ENCODE peak calls at places on chromosomes 13 and 19, in seven cellular contexts. One of them, this sample, is unnamed.

GRCh38 chr19:34504809-34505291 is 23.3 kb downstream of the WTIP start:
- DNase-seq in uterus: no peak
- DNase-seq in colonic mucosa: no peak
- DNase-seq in thoracic aorta: no peak
- DNase-seq in fibroblast of pulmonary artery: no peak
- DNase-seq in CD8-positive, alpha-beta memory T cell: no peak
- DNase-seq in CD8-positive, alpha-beta T cell: no peak
- DNase-seq in this sample: no peak

GRCh38 chr19:44552324-44552723 is 22.8 kb upstream of the CEACAM20 start:
- DNase-seq in uterus: no peak
- DNase-seq in colonic mucosa: peak; percentile 56
- DNase-seq in thoracic aorta: no peak
- DNase-seq in fibroblast of pulmonary artery: peak; percentile 29
- DNase-seq in CD8-positive, alpha-beta memory T cell: no peak
- DNase-seq in CD8-positive, alpha-beta T cell: no peak
- DNase-seq in this sample: peak; percentile 51

GRCh38 chr13:23500858-23501257 is 67.4 kb upstream of the SACS start:
- DNase-seq in uterus: no peak
- DNase-seq in colonic mucosa: no peak
- DNase-seq in thoracic aorta: no peak
- DNase-seq in fibroblast of pulmonary artery: peak; percentile 71
- DNase-seq in CD8-positive, alpha-beta memory T cell: no peak
- DNase-seq in CD8-positive, alpha-beta T cell: no peak
- DNase-seq in this sample: no peak

GRCh38 chr13:73304442-73304841 is 245.6 kb downstream of the KLF5 start:
- DNase-seq in uterus: no peak
- DNase-seq in colonic mucosa: no peak
- DNase-seq in thoracic aorta: no peak
- DNase-seq in fibroblast of pulmonary artery: no peak
- DNase-seq in CD8-positive, alpha-beta memory T cell: no peak
- DNase-seq in CD8-positive, alpha-beta T cell: no peak
- DNase-seq in this sample: peak; percentile 13

GRCh38 chr19:46345157-46345556 is 1.7 kb upstream of the PPP5C start:
- DNase-seq in uterus: no peak
- DNase-seq in colonic mucosa: no peak
- DNase-seq in thoracic aorta: no peak
- DNase-seq in fibroblast of pulmonary artery: no peak
- DNase-seq in CD8-positive, alpha-beta memory T cell: no peak
- DNase-seq in CD8-positive, alpha-beta T cell: no peak
- DNase-seq in this sample: no peak

GRCh38 chr19:39224910-39225309 is 19.9 kb downstream of the IFNL3 start:
- DNase-seq in uterus: no peak
- DNase-seq in colonic mucosa: no peak
- DNase-seq in thoracic aorta: no peak
- DNase-seq in fibroblast of pulmonary artery: no peak
- DNase-seq in CD8-positive, alpha-beta memory T cell: no peak
- DNase-seq in CD8-positive, alpha-beta T cell: no peak
- DNase-seq in this sample: no peak

GRCh38 chr19:17337675-17338439 is 504 bp downstream of the GTPBP3 start:
- DNase-seq in uterus: no peak
- DNase-seq in colonic mucosa: peak; percentile 51
- DNase-seq in thoracic aorta: no peak
- DNase-seq in fibroblast of pulmonary artery: no peak
- DNase-seq in CD8-positive, alpha-beta memory T cell: peak; percentile 57
- DNase-seq in CD8-positive, alpha-beta T cell: peak; percentile 55
- DNase-seq in this sample: peak; percentile 4

GRCh38 chr13:109243311-109243951 is 543.0 kb downstream of the IRS2 start:
- DNase-seq in uterus: no peak
- DNase-seq in colonic mucosa: no peak
- DNase-seq in thoracic aorta: no peak
- DNase-seq in fibroblast of pulmonary artery: peak; percentile 94
- DNase-seq in CD8-positive, alpha-beta memory T cell: no peak
- DNase-seq in CD8-positive, alpha-beta T cell: no peak
- DNase-seq in this sample: peak; percentile 79

GRCh38 chr13:110158201-110158600 is 148.8 kb downstream of the COL4A1 start:
- DNase-seq in uterus: no peak
- DNase-seq in colonic mucosa: no peak
- DNase-seq in thoracic aorta: no peak
- DNase-seq in fibroblast of pulmonary artery: no peak
- DNase-seq in CD8-positive, alpha-beta memory T cell: no peak
- DNase-seq in CD8-positive, alpha-beta T cell: no peak
- DNase-seq in this sample: no peak

GRCh38 chr19:8866344-8866743 is 34.2 kb downstream of the MBD3L1 start:
- DNase-seq in uterus: no peak
- DNase-seq in colonic mucosa: no peak
- DNase-seq in thoracic aorta: no peak
- DNase-seq in fibroblast of pulmonary artery: no peak
- DNase-seq in CD8-positive, alpha-beta memory T cell: no peak
- DNase-seq in CD8-positive, alpha-beta T cell: no peak
- DNase-seq in this sample: no peak

GRCh38 chr13:30408319-30409101 is 13.8 kb upstream of the UBE2L5 start:
- DNase-seq in uterus: peak; percentile 95
- DNase-seq in colonic mucosa: peak; percentile 97
- DNase-seq in thoracic aorta: peak; percentile 75
- DNase-seq in fibroblast of pulmonary artery: peak; percentile 91
- DNase-seq in CD8-positive, alpha-beta memory T cell: peak; percentile 92
- DNase-seq in CD8-positive, alpha-beta T cell: peak; percentile 90
- DNase-seq in this sample: peak; percentile 75

GRCh38 chr19:48108997-48109782 is 1.4 kb downstream of the PLA2G4C start:
- DNase-seq in uterus: no peak
- DNase-seq in colonic mucosa: no peak
- DNase-seq in thoracic aorta: no peak
- DNase-seq in fibroblast of pulmonary artery: no peak
- DNase-seq in CD8-positive, alpha-beta memory T cell: no peak
- DNase-seq in CD8-positive, alpha-beta T cell: no peak
- DNase-seq in this sample: no peak

GRCh38 chr19:19120308-19121156 is 17.7 kb downstream of the TMEM161A start:
- DNase-seq in uterus: peak; percentile 96
- DNase-seq in colonic mucosa: peak; percentile 74
- DNase-seq in thoracic aorta: no peak
- DNase-seq in fibroblast of pulmonary artery: peak; percentile 82
- DNase-seq in CD8-positive, alpha-beta memory T cell: no peak
- DNase-seq in CD8-positive, alpha-beta T cell: no peak
- DNase-seq in this sample: peak; percentile 28

GRCh38 chr13:32587014-32587773 is 942 bp downstream of the PDS5B start:
- DNase-seq in uterus: peak; percentile 70
- DNase-seq in colonic mucosa: peak; percentile 75
- DNase-seq in thoracic aorta: peak; percentile 25
- DNase-seq in fibroblast of pulmonary artery: peak; percentile 69
- DNase-seq in CD8-positive, alpha-beta memory T cell: peak; percentile 73
- DNase-seq in CD8-positive, alpha-beta T cell: peak; percentile 60
- DNase-seq in this sample: peak; percentile 48

DNA sequence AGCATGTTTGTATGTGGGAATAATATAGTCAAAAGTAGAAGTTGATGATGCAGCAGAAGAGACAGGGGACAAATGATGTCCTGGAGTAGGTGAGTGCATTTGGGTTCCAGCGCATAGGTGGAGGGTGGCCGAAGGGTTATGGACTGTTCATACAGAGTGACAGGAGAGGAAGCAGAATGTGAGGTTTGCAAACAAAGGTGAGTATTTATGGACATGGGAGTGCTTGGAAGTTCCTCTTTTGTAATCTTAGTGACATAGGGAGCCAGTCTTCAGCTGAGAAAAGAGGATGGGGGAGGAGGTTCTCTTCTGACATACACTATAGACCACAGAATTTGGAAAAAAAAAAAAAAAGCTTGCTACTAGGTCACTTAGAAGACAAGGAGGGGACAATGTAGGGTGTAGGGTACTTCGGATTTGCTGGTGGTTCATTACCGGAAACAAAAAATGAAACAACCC is 331.6 kb downstream of the DLEU7 start:
- DNase-seq in uterus: no peak
- DNase-seq in colonic mucosa: peak; percentile 31
- DNase-seq in thoracic aorta: no peak
- DNase-seq in fibroblast of pulmonary artery: no peak
- DNase-seq in CD8-positive, alpha-beta memory T cell: no peak
- DNase-seq in CD8-positive, alpha-beta T cell: no peak
- DNase-seq in this sample: no peak
- H3K4me3 ChIP-seq in uterus: no peak overlapping the region
- H3K4me3 ChIP-seq in colonic mucosa: peak overlapping the region; percentile 1
- H3K4me3 ChIP-seq in thoracic aorta: peak overlapping the region; percentile 68
- H3K4me3 ChIP-seq in fibroblast of pulmonary artery: no peak overlapping the region
- H3K4me3 ChIP-seq in CD8-positive, alpha-beta memory T cell: peak overlapping the region; percentile 52
- H3K4me3 ChIP-seq in CD8-positive, alpha-beta T cell: peak overlapping the region; percentile 53
- H3K4me3 ChIP-seq in this sample: no peak overlapping the region

GRCh38 chr13:51769455-51770127 is 34.4 kb downstream of the DHRS12 start:
- DNase-seq in uterus: peak; percentile 86
- DNase-seq in colonic mucosa: no peak
- DNase-seq in thoracic aorta: no peak
- DNase-seq in fibroblast of pulmonary artery: peak; percentile 22
- DNase-seq in CD8-positive, alpha-beta memory T cell: no peak
- DNase-seq in CD8-positive, alpha-beta T cell: no peak
- DNase-seq in this sample: no peak
- H3K4me3 ChIP-seq in uterus: no peak overlapping the region
- H3K4me3 ChIP-seq in colonic mucosa: no peak overlapping the region
- H3K4me3 ChIP-seq in thoracic aorta: no peak overlapping the region
- H3K4me3 ChIP-seq in fibroblast of pulmonary artery: no peak overlapping the region
- H3K4me3 ChIP-seq in CD8-positive, alpha-beta memory T cell: no peak overlapping the region
- H3K4me3 ChIP-seq in CD8-positive, alpha-beta T cell: no peak overlapping the region
- H3K4me3 ChIP-seq in this sample: no peak overlapping the region

GRCh38 chr19:33227870-33228599 is 2.4 kb upstream of the SLC7A10 start:
- DNase-seq in uterus: no peak
- DNase-seq in colonic mucosa: no peak
- DNase-seq in thoracic aorta: no peak
- DNase-seq in fibroblast of pulmonary artery: no peak
- DNase-seq in CD8-positive, alpha-beta memory T cell: no peak
- DNase-seq in CD8-positive, alpha-beta T cell: no peak
- DNase-seq in this sample: no peak

GRCh38 chr19:33225458-33225925 is at the start of gene SLC7A10:
- DNase-seq in uterus: no peak
- DNase-seq in colonic mucosa: no peak
- DNase-seq in thoracic aorta: no peak
- DNase-seq in fibroblast of pulmonary artery: no peak
- DNase-seq in CD8-positive, alpha-beta memory T cell: no peak
- DNase-seq in CD8-positive, alpha-beta T cell: no peak
- DNase-seq in this sample: no peak

GRCh38 chr19:33224694-33225457 is 774 bp downstream of the SLC7A10 start:
- DNase-seq in uterus: no peak
- DNase-seq in colonic mucosa: no peak
- DNase-seq in thoracic aorta: no peak
- DNase-seq in fibroblast of pulmonary artery: no peak
- DNase-seq in CD8-positive, alpha-beta memory T cell: no peak
- DNase-seq in CD8-positive, alpha-beta T cell: no peak
- DNase-seq in this sample: no peak

GRCh38 chr19:33226550-33227241 is 1.0 kb upstream of the SLC7A10 start:
- DNase-seq in uterus: no peak
- DNase-seq in colonic mucosa: peak; percentile 43
- DNase-seq in thoracic aorta: no peak
- DNase-seq in fibroblast of pulmonary artery: no peak
- DNase-seq in CD8-positive, alpha-beta memory T cell: no peak
- DNase-seq in CD8-positive, alpha-beta T cell: no peak
- DNase-seq in this sample: no peak

DNA sequence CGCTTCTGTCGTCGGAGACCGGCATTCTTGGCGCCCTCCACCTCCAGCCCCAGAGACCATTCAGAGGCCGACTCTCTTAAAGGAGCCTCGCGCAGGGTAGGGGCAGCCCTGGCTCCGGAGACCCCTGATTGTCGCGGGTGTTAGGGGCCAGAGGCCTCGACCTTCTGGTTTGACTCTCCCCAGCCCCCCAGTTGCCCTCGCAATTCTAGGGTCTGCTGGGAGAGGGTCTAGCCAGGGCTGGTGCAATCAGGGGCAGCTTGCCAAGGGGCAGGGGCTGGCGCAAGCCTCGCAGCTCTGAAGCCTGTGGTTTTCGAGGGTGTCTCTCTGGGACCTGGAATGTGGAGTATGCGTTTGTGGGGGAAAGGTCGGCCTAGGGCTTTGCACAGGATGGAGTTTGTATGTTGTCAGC is 1.6 kb upstream of the SLC7A10 start:
- DNase-seq in uterus: no peak
- DNase-seq in colonic mucosa: no peak
- DNase-seq in thoracic aorta: no peak
- DNase-seq in fibroblast of pulmonary artery: peak; percentile 34
- DNase-seq in CD8-positive, alpha-beta memory T cell: no peak
- DNase-seq in CD8-positive, alpha-beta T cell: no peak
- DNase-seq in this sample: no peak
- H3K4me3 ChIP-seq in uterus: no peak overlapping the region
- H3K4me3 ChIP-seq in colonic mucosa: peak overlapping the region; percentile 30
- H3K4me3 ChIP-seq in thoracic aorta: peak overlapping the region; percentile 48
- H3K4me3 ChIP-seq in fibroblast of pulmonary artery: no peak overlapping the region
- H3K4me3 ChIP-seq in CD8-positive, alpha-beta memory T cell: no peak overlapping the region
- H3K4me3 ChIP-seq in CD8-positive, alpha-beta T cell: no peak overlapping the region
- H3K4me3 ChIP-seq in this sample: no peak overlapping the region

GRCh38 chr19:3374369-3375112 is 8.2 kb downstream of the NFIC start:
- DNase-seq in uterus: peak; percentile 57
- DNase-seq in colonic mucosa: no peak
- DNase-seq in thoracic aorta: no peak
- DNase-seq in fibroblast of pulmonary artery: no peak
- DNase-seq in CD8-positive, alpha-beta memory T cell: no peak
- DNase-seq in CD8-positive, alpha-beta T cell: no peak
- DNase-seq in this sample: no peak

GRCh38 chr19:3373971-3374368 is 7.6 kb downstream of the NFIC start:
- DNase-seq in uterus: no peak
- DNase-seq in colonic mucosa: no peak
- DNase-seq in thoracic aorta: no peak
- DNase-seq in fibroblast of pulmonary artery: no peak
- DNase-seq in CD8-positive, alpha-beta memory T cell: no peak
- DNase-seq in CD8-positive, alpha-beta T cell: no peak
- DNase-seq in this sample: no peak

GRCh38 chr19:3372413-3372812 is 6.0 kb downstream of the NFIC start:
- DNase-seq in uterus: no peak
- DNase-seq in colonic mucosa: no peak
- DNase-seq in thoracic aorta: no peak
- DNase-seq in fibroblast of pulmonary artery: no peak
- DNase-seq in CD8-positive, alpha-beta memory T cell: no peak
- DNase-seq in CD8-positive, alpha-beta T cell: no peak
- DNase-seq in this sample: no peak

GRCh38 chr19:3378352-3379146 is 12.2 kb downstream of the NFIC start:
- DNase-seq in uterus: no peak
- DNase-seq in colonic mucosa: no peak
- DNase-seq in thoracic aorta: no peak
- DNase-seq in fibroblast of pulmonary artery: no peak
- DNase-seq in CD8-positive, alpha-beta memory T cell: no peak
- DNase-seq in CD8-positive, alpha-beta T cell: no peak
- DNase-seq in this sample: no peak

DNA sequence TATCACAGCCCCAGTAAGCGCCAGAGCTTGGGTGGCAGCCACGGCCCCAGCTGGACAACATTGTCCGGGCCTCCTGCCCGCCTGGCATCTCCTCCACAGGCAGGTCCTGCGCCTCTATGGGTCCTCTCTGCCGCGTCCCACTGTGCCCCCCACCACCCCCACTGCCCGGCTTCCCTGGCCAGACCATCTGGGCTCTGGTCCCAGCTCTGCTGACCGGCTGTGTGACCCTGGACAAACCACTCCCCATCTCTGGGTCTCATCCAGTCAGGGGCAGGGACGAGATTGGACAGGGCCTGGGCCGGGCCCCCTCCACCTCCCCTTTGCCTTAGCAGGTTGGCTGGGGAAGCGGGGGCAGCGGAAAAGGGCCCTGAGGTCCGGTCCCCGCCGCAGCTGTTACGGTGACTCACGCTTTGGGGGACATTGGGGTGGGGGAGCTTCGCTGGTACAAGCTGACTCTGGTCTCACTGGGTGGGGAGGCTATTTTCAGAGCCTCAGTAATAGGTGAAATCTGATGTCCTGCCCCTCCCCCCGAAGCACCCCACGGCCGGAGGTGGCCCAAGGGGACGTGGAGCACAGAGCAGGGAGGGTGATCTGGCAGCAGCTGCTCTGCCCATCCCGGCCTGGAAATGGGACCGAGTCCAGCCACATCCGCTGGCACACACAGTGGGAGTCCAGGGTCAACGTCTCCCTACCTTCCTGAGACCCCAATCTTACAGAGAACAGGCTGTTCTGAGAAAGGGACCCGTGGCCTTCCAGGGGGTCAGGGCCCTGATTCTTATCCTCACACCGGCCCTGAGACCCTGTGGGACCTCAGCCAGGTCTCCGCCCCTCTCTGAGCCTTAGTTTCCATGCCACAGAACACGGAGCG is 9.1 kb downstream of the NFIC start:
- DNase-seq in uterus: peak; percentile 94
- DNase-seq in colonic mucosa: peak; percentile 57
- DNase-seq in thoracic aorta: peak; percentile 81
- DNase-seq in fibroblast of pulmonary artery: peak; percentile 67
- DNase-seq in CD8-positive, alpha-beta memory T cell: no peak
- DNase-seq in CD8-positive, alpha-beta T cell: no peak
- DNase-seq in this sample: no peak
- H3K4me3 ChIP-seq in uterus: peak overlapping the region; percentile 8
- H3K4me3 ChIP-seq in colonic mucosa: no peak overlapping the region
- H3K4me3 ChIP-seq in thoracic aorta: peak overlapping the region; percentile 60
- H3K4me3 ChIP-seq in fibroblast of pulmonary artery: peak overlapping the region; percentile 12
- H3K4me3 ChIP-seq in CD8-positive, alpha-beta memory T cell: no peak overlapping the region
- H3K4me3 ChIP-seq in CD8-positive, alpha-beta T cell: no peak overlapping the region
- H3K4me3 ChIP-seq in this sample: no peak overlapping the region